ENCODE peak calls at places on chromosomes 5 and 9, in nine cellular contexts. A, U, F, W, K, J, L, M and P are unnamed samples. For H3K36me3, the result is how much of the 10 kb centered on the place peaks cover.

GRCh38 chr9:137592767-137593166 is 2.5 kb upstream of the ZMYND19 start:
- DNase-seq in A (no peak), U (no peak), F (no peak), W (no peak), K (no peak), J (no peak), L (no peak), M (no peak), P (no peak)

GRCh38 chr5:110040178-110040577 is 350.5 kb downstream of the MAN2A1 start:
- DNase-seq in A (no peak), U (peak), F (no peak), W (no peak), K (no peak), J (no peak), L (no peak), M (peak), P (no peak)

GRCh38 chr5:138408023-138408422 is 30.8 kb upstream of the REEP2 start:
- DNase-seq in A (no peak), U (no peak), F (no peak), W (no peak), K (no peak), J (peak), L (peak), M (peak), P (no peak)

GRCh38 chr5:134139377-134139851 is 24.9 kb downstream of the TCF7 start:
- DNase-seq in A (no peak), U (no peak), F (no peak), W (no peak), K (no peak), J (no peak), L (no peak), M (no peak), P (no peak)

GRCh38 chr9:114318416-114318815 is 4.5 kb upstream of the ORM1 start:
- DNase-seq in A (no peak), U (no peak), F (no peak), W (no peak), K (no peak), J (no peak), L (no peak), M (no peak), P (no peak)

GRCh38 chr5:156201793-156202388 is 125.1 kb upstream of the SGCD start:
- DNase-seq in A (no peak), U (no peak), F (peak), W (no peak), K (peak), J (peak), L (peak), M (no peak), P (peak)

GRCh38 chr9:68533678-68534077 is 7.0 kb downstream of the TMEM252 start:
- DNase-seq in A (no peak), U (no peak), F (no peak), W (no peak), K (peak), J (no peak), L (no peak), M (no peak), P (no peak)

GRCh38 chr5:545641-546375 is 21.6 kb upstream of the SLC9A3 start:
- DNase-seq in A (no peak), U (no peak), F (no peak), W (no peak), K (no peak), J (no peak), L (no peak), M (no peak), P (no peak)

GRCh38 chr9:108746001-108746400 is 109.8 kb downstream of the ACTL7B start:
- DNase-seq in A (no peak), U (no peak), F (no peak), W (no peak), K (no peak), J (no peak), L (no peak), M (no peak), P (no peak)

GRCh38 chr5:142600611-142601360 is 85.1 kb downstream of the FGF1 start:
- DNase-seq in A (no peak), U (no peak), F (no peak), W (no peak), K (peak), J (peak), L (peak), M (no peak), P (peak)

GRCh38 chr9:86078731-86079130 is 20.6 kb downstream of the GOLM1 start:
- DNase-seq in A (no peak), U (no peak), F (no peak), W (no peak), K (no peak), J (no peak), L (no peak), M (no peak), P (peak)

GRCh38 chr5:135214897-135215616 is 181.0 kb upstream of the PITX1 start:
- DNase-seq in A (no peak), U (no peak), F (no peak), W (peak), K (peak), J (peak), L (peak), M (no peak), P (no peak)

GRCh38 chr5:2272755-2273154 is 390.0 kb upstream of the IRX4 start:
- DNase-seq in A (no peak), U (no peak), F (no peak), W (no peak), K (no peak), J (no peak), L (no peak), M (no peak), P (no peak)

GRCh38 chr5:32865475-32865874 is 154.4 kb downstream of the NPR3 start:
- DNase-seq in A (no peak), U (no peak), F (no peak), W (no peak), K (peak), J (peak), L (peak), M (no peak), P (peak)

GRCh38 chr5:112691758-112692157 is 45.9 kb upstream of the APC start:
- DNase-seq in A (no peak), U (peak), F (peak), W (peak), K (peak), J (no peak), L (no peak), M (peak), P (no peak)

GRCh38 chr5:150642567-150642927 is 2.1 kb downstream of the SYNPO start:
- DNase-seq in A (peak), U (peak), F (peak), W (no peak), K (peak), J (peak), L (peak), M (peak), P (peak)

GRCh38 chr9:21902112-21902511 is 92.1 kb downstream of the CDKN2A start:
- DNase-seq in A (no peak), U (peak), F (no peak), W (no peak), K (peak), J (no peak), L (no peak), M (no peak), P (no peak)

GRCh38 chr5:93623153-93623552 is 40.1 kb downstream of the NR2F1 start:
- DNase-seq in A (no peak), U (no peak), F (no peak), W (no peak), K (no peak), J (no peak), L (no peak), M (no peak), P (no peak)

GRCh38 chr5:93621340-93621872 is 38.4 kb downstream of the NR2F1 start:
- DNase-seq in A (no peak), U (peak), F (peak), W (peak), K (peak), J (no peak), L (peak), M (peak), P (peak)

GRCh38 chr5:93622240-93622885 is 39.3 kb downstream of the NR2F1 start:
- DNase-seq in A (no peak), U (peak), F (peak), W (peak), K (peak), J (peak), L (peak), M (peak), P (peak)

GRCh38 chr5:93620487-93621339 is 37.7 kb downstream of the NR2F1 start:
- DNase-seq in A (peak), U (peak), F (peak), W (peak), K (peak), J (peak), L (peak), M (peak), P (peak)
- H3K9ac ChIP-seq in A (peak), U (peak), F (no peak), W (peak), K (peak), J (peak), L (peak), M (peak), P (peak)

DNA sequence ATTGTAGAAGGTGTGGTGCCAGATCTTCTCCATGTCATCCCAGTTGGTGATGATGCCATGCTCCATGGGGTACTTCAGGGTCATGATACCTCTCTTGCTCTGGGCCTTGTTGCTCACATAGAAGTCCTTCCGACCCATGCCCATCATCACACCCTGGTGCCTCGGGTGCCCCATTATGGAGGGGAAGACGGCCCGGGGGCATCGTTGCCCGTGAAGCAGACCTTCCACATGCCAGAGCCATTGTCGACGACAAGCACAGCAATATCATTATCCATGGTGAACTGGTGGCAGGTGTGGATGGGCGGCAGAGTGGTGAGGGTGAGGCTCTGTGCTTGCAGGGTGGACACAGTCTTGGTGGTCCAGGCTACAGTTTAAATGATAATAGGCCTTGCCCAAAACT is 24.8 kb upstream of the RAPGEF6 start:
- DNase-seq in A (no peak), U (no peak), F (no peak), W (no peak), K (no peak), J (no peak), L (no peak), M (no peak), P (no peak)
- H3K36me3 ChIP-seq in A (under half), U (under half), F (under half), W (half or more), K (under half), J (under half), L (half or more), M (under half), P (under half)

GRCh38 chr5:54525692-54526091 is 8.1 kb downstream of the SNX18 start:
- DNase-seq in A (no peak), U (no peak), F (no peak), W (no peak), K (no peak), J (no peak), L (no peak), M (no peak), P (no peak)
- H3K9ac ChIP-seq in A (no peak), U (no peak), F (no peak), W (no peak), K (no peak), J (no peak), L (no peak), M (no peak), P (no peak)

DNA sequence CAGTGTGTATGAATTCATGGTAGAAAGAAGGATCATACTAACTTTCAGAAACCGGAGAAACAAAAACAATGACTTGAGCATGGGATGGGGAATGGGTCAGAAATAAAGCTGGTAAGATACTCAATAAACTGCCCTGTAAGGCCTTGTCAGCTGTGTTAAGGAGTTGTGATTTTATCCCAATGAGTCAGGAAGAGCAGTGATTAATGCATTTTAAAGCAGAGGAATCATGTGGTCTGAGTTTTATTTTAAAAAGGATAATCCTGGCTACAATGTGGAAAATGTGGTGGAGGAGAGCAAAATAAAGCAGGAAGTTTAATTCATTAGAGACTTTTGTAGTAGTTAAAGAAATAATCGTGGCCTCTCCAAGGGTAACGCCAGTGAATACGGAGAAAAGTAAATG is 28.7 kb downstream of the DHX29 start:
- DNase-seq in A (no peak), U (peak), F (no peak), W (no peak), K (peak), J (peak), L (peak), M (no peak), P (peak)
- H3K36me3 ChIP-seq in A (half or more), U (under half), F (under half), W (half or more), K (under half), J (half or more), L (half or more), M (under half), P (half or more)

GRCh38 chr5:76503929-76504328 is 100.8 kb downstream of the IQGAP2 start:
- DNase-seq in A (no peak), U (no peak), F (no peak), W (no peak), K (no peak), J (no peak), L (no peak), M (no peak), P (no peak)
- H3K9ac ChIP-seq in A (no peak), U (no peak), F (no peak), W (no peak), K (no peak), J (no peak), L (no peak), M (no peak), P (no peak)

GRCh38 chr9:130854835-130855234 is 19.8 kb downstream of the ABL1 start:
- DNase-seq in A (no peak), U (no peak), F (no peak), W (no peak), K (no peak), J (no peak), L (no peak), M (no peak), P (no peak)
- H3K36me3 ChIP-seq in A (under half), U (under half), F (under half), W (under half), K (under half), J (under half), L (under half), M (under half), P (under half)

GRCh38 chr5:104452554-104452953 is 890.0 kb upstream of the NUDT12 start:
- DNase-seq in A (no peak), U (no peak), F (no peak), W (no peak), K (no peak), J (no peak), L (no peak), M (no peak), P (no peak)
- H3K9ac ChIP-seq in A (no peak), U (no peak), F (no peak), W (no peak), K (no peak), J (no peak), L (no peak), M (no peak), P (no peak)